ENCODE peak calls at places on chromosomes 2 and 18, in seven cellular contexts. Y is lower leg skin; T is heart left ventricle; W is stimulated activated naive CD8-positive, alpha-beta T cell treated with anti-CD3 and anti-CD28 coated beads, Interleukin-15, amount 100 ng/mL, for 72 hours; M is neural progenitor cell; B is tibial nerve; A is transverse colon. D is an unnamed sample.

GRCh38 chr2:207887570-207887969 is 117.9 kb upstream of the FZD5 start:
- DNase-seq in Y (no peak), T (no peak), W (no peak), M (no peak), B (no peak), A (no peak), D (no peak)

GRCh38 chr2:101893676-101894381 is 97.9 kb upstream of the IL1R2 start:
- DNase-seq in Y (no peak), T (no peak), W (no peak), M (peak), B (no peak), A (no peak), D (no peak)

GRCh38 chr2:128037624-128038023 is 9.8 kb upstream of the SAP130 start:
- DNase-seq in Y (no peak), T (no peak), W (no peak), M (peak), B (no peak), A (no peak), D (no peak)

GRCh38 chr18:45399643-45400042 is 215.6 kb upstream of the SLC14A2 start:
- DNase-seq in Y (no peak), T (no peak), W (no peak), M (no peak), B (no peak), A (no peak), D (no peak)

GRCh38 chr2:181371782-181372292 is 85.3 kb upstream of the ITGA4 start:
- DNase-seq in Y (peak), T (no peak), W (no peak), M (no peak), B (no peak), A (no peak), D (no peak)

GRCh38 chr2:30336978-30337841 is 105.9 kb downstream of the LBH start:
- DNase-seq in Y (no peak), T (no peak), W (peak), M (no peak), B (no peak), A (peak), D (no peak)

GRCh38 chr2:96734899-96735585 is 4.8 kb downstream of the LMAN2L start:
- DNase-seq in Y (no peak), T (no peak), W (no peak), M (no peak), B (no peak), A (no peak), D (peak)

GRCh38 chr2:25310965-25311865 is 30.5 kb downstream of the DNMT3A start:
- DNase-seq in Y (peak), T (peak), W (no peak), M (peak), B (no peak), A (peak), D (peak)

GRCh38 chr18:32138332-32138731 is 46.7 kb downstream of the RNF138 start:
- DNase-seq in Y (no peak), T (no peak), W (no peak), M (no peak), B (no peak), A (no peak), D (no peak)

GRCh38 chr2:226799976-226800940 is 638 bp upstream of the IRS1 start:
- DNase-seq in Y (peak), T (no peak), W (peak), M (peak), B (no peak), A (peak), D (no peak)

GRCh38 chr2:99066075-99066557 is 75.4 kb upstream of the C2orf15 start:
- DNase-seq in Y (no peak), T (no peak), W (no peak), M (peak), B (no peak), A (no peak), D (peak)

GRCh38 chr2:60830991-60831390 is 50.4 kb upstream of the REL start:
- DNase-seq in Y (no peak), T (no peak), W (no peak), M (no peak), B (no peak), A (no peak), D (no peak)

GRCh38 chr2:127046579-127046978 is 60.4 kb downstream of the BIN1 start:
- DNase-seq in Y (no peak), T (peak), W (no peak), M (no peak), B (no peak), A (no peak), D (no peak)

GRCh38 chr2:75055307-75055819 is 96.9 kb downstream of the POLE4 start:
- DNase-seq in Y (no peak), T (no peak), W (no peak), M (no peak), B (no peak), A (no peak), D (no peak)

GRCh38 chr2:8475349-8476045 is 206.4 kb upstream of the ID2 start:
- DNase-seq in Y (no peak), T (no peak), W (peak), M (peak), B (no peak), A (no peak), D (no peak)

GRCh38 chr2:238167761-238168160 is 9.0 kb downstream of the ERFE start:
- DNase-seq in Y (no peak), T (no peak), W (no peak), M (no peak), B (no peak), A (no peak), D (no peak)

GRCh38 chr2:109269956-109270757 is 141.2 kb downstream of the SH3RF3 start:
- DNase-seq in Y (no peak), T (peak), W (no peak), M (no peak), B (no peak), A (no peak), D (peak)

GRCh38 chr2:226600184-226600583 is 199.4 kb downstream of the IRS1 start:
- DNase-seq in Y (no peak), T (no peak), W (no peak), M (no peak), B (no peak), A (no peak), D (no peak)

GRCh38 chr18:23938046-23938756 is 76.4 kb upstream of the TTC39C start:
- DNase-seq in Y (no peak), T (no peak), W (peak), M (no peak), B (no peak), A (no peak), D (no peak)

GRCh38 chr18:32919799-32920198 is 147.0 kb upstream of the KLHL14 start:
- DNase-seq in Y (no peak), T (no peak), W (no peak), M (peak), B (no peak), A (peak), D (no peak)

GRCh38 chr18:53426656-53427055 is 797.8 kb downstream of the MBD2 start:
- DNase-seq in Y (no peak), T (no peak), W (no peak), M (peak), B (no peak), A (no peak), D (no peak)

GRCh38 chr2:119475857-119476244 is 44.2 kb downstream of the TMEM37 start:
- DNase-seq in Y (no peak), T (no peak), W (no peak), M (no peak), B (no peak), A (no peak), D (no peak)

GRCh38 chr2:203177361-203177760 is 61.5 kb upstream of the CYP20A1 start:
- DNase-seq in Y (no peak), T (no peak), W (no peak), M (no peak), B (no peak), A (no peak), D (no peak)

GRCh38 chr18:52152036-52152435 is 188.0 kb upstream of the DCC start:
- DNase-seq in Y (no peak), T (no peak), W (no peak), M (no peak), B (no peak), A (no peak), D (no peak)

GRCh38 chr2:232632229-232632903 is 1.0 kb upstream of the EFHD1 start:
- DNase-seq in Y (no peak), T (no peak), W (no peak), M (no peak), B (peak), A (no peak), D (no peak)

D was measured in DMS79.